ENCODE peak calls at places on chromosome 20, in five cellular contexts. One of them, this sample, is unnamed.

GRCh38 chr20:14817121-14817520 is 479.7 kb upstream of the FLRT3 start:
- DNase-seq in HepG2: no peak
- DNase-seq in bronchial epithelial cell: no peak
- DNase-seq in astrocyte of the spinal cord: no peak
- DNase-seq in GM12865: no peak
- DNase-seq in this sample: no peak

GRCh38 chr20:13526551-13526950 is 112.2 kb downstream of the TASP1 start:
- DNase-seq in astrocyte of the spinal cord: no peak
- DNase-seq in GM12865: no peak
- DNase-seq in bronchial epithelial cell: peak
- DNase-seq in HepG2: no peak
- DNase-seq in this sample: peak

GRCh38 chr20:58019027-58019849 is 209.2 kb downstream of the ANKRD60 start:
- DNase-seq in bronchial epithelial cell: no peak
- DNase-seq in HepG2: no peak
- DNase-seq in astrocyte of the spinal cord: peak
- DNase-seq in GM12865: no peak
- DNase-seq in this sample: peak

GRCh38 chr20:45187693-45188092 is 13.0 kb downstream of the PI3 start:
- DNase-seq in HepG2: no peak
- DNase-seq in astrocyte of the spinal cord: no peak
- DNase-seq in GM12865: no peak
- DNase-seq in bronchial epithelial cell: no peak
- DNase-seq in this sample: no peak

GRCh38 chr20:44017905-44018683 is 103.4 kb downstream of the TOX2 start:
- DNase-seq in GM12865: no peak
- DNase-seq in astrocyte of the spinal cord: peak
- DNase-seq in HepG2: no peak
- DNase-seq in bronchial epithelial cell: peak
- DNase-seq in this sample: peak

GRCh38 chr20:13856356-13856755 is 71.5 kb downstream of the NDUFAF5 start:
- DNase-seq in bronchial epithelial cell: peak
- DNase-seq in HepG2: no peak
- DNase-seq in GM12865: no peak
- DNase-seq in astrocyte of the spinal cord: no peak
- DNase-seq in this sample: no peak

GRCh38 chr20:25493137-25493536 is 85.7 kb downstream of the GINS1 start:
- DNase-seq in astrocyte of the spinal cord: no peak
- DNase-seq in HepG2: no peak
- DNase-seq in GM12865: no peak
- DNase-seq in bronchial epithelial cell: no peak
- DNase-seq in this sample: no peak

GRCh38 chr20:7308163-7308562 is 540.7 kb downstream of the BMP2 start:
- DNase-seq in bronchial epithelial cell: peak
- DNase-seq in HepG2: no peak
- DNase-seq in GM12865: no peak
- DNase-seq in astrocyte of the spinal cord: no peak
- DNase-seq in this sample: no peak

GRCh38 chr20:7003598-7003997 is 236.1 kb downstream of the BMP2 start:
- DNase-seq in HepG2: no peak
- DNase-seq in GM12865: no peak
- DNase-seq in bronchial epithelial cell: peak
- DNase-seq in astrocyte of the spinal cord: no peak
- DNase-seq in this sample: no peak

GRCh38 chr20:1313236-1313964 is 15.5 kb downstream of the SDCBP2 start:
- DNase-seq in HepG2: peak
- DNase-seq in astrocyte of the spinal cord: peak
- DNase-seq in bronchial epithelial cell: peak
- DNase-seq in GM12865: peak
- DNase-seq in this sample: peak

GRCh38 chr20:14820771-14821170 is 483.4 kb upstream of the FLRT3 start:
- DNase-seq in astrocyte of the spinal cord: no peak
- DNase-seq in GM12865: no peak
- DNase-seq in HepG2: no peak
- DNase-seq in bronchial epithelial cell: peak
- DNase-seq in this sample: peak

GRCh38 chr20:55166063-55166462 is 690.7 kb downstream of the DOK5 start:
- DNase-seq in bronchial epithelial cell: no peak
- DNase-seq in astrocyte of the spinal cord: no peak
- DNase-seq in HepG2: no peak
- DNase-seq in GM12865: no peak
- DNase-seq in this sample: no peak

GRCh38 chr20:58883243-58883691 is 30.8 kb downstream of the GNAS start:
- DNase-seq in GM12865: no peak
- DNase-seq in bronchial epithelial cell: no peak
- DNase-seq in astrocyte of the spinal cord: peak
- DNase-seq in HepG2: no peak
- DNase-seq in this sample: no peak

GRCh38 chr20:19889011-19889953 is 127.9 kb upstream of the NAA20 start:
- DNase-seq in bronchial epithelial cell: no peak
- DNase-seq in GM12865: no peak
- DNase-seq in astrocyte of the spinal cord: peak
- DNase-seq in HepG2: no peak
- DNase-seq in this sample: peak

GRCh38 chr20:45441746-45442145 is 25.8 kb downstream of the PIGT start:
- DNase-seq in HepG2: no peak
- DNase-seq in astrocyte of the spinal cord: no peak
- DNase-seq in GM12865: no peak
- DNase-seq in bronchial epithelial cell: no peak
- DNase-seq in this sample: no peak

GRCh38 chr20:10077081-10077471 is 42.3 kb downstream of the ANKEF1 start:
- DNase-seq in HepG2: no peak
- DNase-seq in bronchial epithelial cell: no peak
- DNase-seq in GM12865: peak
- DNase-seq in astrocyte of the spinal cord: no peak
- DNase-seq in this sample: no peak
- TF ChIP-seq CTCF in HepG2: peak
- TF ChIP-seq CTCF in bronchial epithelial cell: peak
- TF ChIP-seq CTCF in GM12865: peak
- TF ChIP-seq CTCF in astrocyte of the spinal cord: peak
- TF ChIP-seq CTCF in this sample: peak

GRCh38 chr20:34310481-34311117 is 7.4 kb upstream of the AHCY start:
- DNase-seq in bronchial epithelial cell: no peak
- DNase-seq in astrocyte of the spinal cord: no peak
- DNase-seq in HepG2: peak
- DNase-seq in GM12865: no peak
- DNase-seq in this sample: no peak

GRCh38 chr20:34312544-34313217 is 9.5 kb upstream of the AHCY start:
- DNase-seq in astrocyte of the spinal cord: peak
- DNase-seq in HepG2: peak
- DNase-seq in bronchial epithelial cell: peak
- DNase-seq in GM12865: peak
- DNase-seq in this sample: peak

GRCh38 chr20:34309691-34310090 is 6.5 kb upstream of the AHCY start:
- DNase-seq in HepG2: no peak
- DNase-seq in GM12865: no peak
- DNase-seq in astrocyte of the spinal cord: no peak
- DNase-seq in bronchial epithelial cell: no peak
- DNase-seq in this sample: no peak

GRCh38 chr20:34311118-34312023 is 8.2 kb upstream of the AHCY start:
- DNase-seq in GM12865: no peak
- DNase-seq in astrocyte of the spinal cord: no peak
- DNase-seq in HepG2: peak
- DNase-seq in bronchial epithelial cell: no peak
- DNase-seq in this sample: no peak

DNA sequence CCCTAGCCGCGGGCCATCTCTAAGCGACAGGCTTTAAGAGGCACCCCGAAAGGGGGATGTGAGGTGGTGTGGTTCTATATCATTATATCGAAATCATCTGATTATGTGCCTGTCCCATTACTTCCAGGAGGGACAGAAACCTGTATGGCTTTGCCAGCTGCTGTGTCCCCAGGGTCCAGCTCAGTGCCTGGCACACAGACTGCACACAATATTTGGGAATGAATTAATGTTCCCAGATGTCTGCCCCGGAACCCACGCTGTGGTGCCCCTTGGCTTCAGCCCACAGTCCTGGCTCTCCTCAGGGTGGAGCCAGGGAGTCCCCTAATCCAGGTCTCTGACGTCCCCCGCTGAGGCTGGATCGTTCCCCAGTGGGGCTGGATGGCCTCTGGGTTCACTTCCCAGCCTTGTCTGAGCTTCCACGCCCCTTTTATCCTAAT is 8.9 kb upstream of the AHCY start:
- DNase-seq in bronchial epithelial cell: no peak
- DNase-seq in GM12865: no peak
- DNase-seq in HepG2: no peak
- DNase-seq in astrocyte of the spinal cord: no peak
- DNase-seq in this sample: no peak
- H3K4me3 ChIP-seq in bronchial epithelial cell: no peak
- H3K4me3 ChIP-seq in GM12865: no peak
- H3K4me3 ChIP-seq in HepG2: peak
- H3K4me3 ChIP-seq in astrocyte of the spinal cord: peak
- H3K4me3 ChIP-seq in this sample: no peak

GRCh38 chr20:63129991-63130653 is 85.8 kb downstream of the YTHDF1 start:
- DNase-seq in HepG2: no peak
- DNase-seq in astrocyte of the spinal cord: no peak
- DNase-seq in GM12865: no peak
- DNase-seq in bronchial epithelial cell: no peak
- DNase-seq in this sample: no peak
- TF ChIP-seq CTCF in HepG2: no peak
- TF ChIP-seq CTCF in astrocyte of the spinal cord: no peak
- TF ChIP-seq CTCF in GM12865: no peak
- TF ChIP-seq CTCF in bronchial epithelial cell: no peak
- TF ChIP-seq CTCF in this sample: no peak

DNA sequence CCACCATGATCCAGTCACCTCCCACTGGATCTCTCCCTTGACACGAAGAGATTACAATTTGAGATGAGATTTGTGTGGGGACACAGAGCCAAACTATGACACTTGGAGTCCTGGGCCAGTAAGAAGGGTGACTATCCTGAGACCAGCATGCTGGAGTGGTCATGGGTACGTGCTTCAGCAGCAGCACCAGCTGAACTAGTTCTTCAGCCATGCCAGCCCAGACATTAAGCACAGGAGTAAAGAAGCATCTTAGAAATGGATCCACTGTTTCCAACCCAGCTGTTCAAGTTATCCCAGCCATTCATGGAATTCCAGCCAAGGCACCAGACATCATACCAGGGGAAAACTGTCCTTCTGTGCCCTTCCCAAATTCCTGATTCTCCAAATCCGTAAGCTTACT is 370.0 kb downstream of the MAFB start:
- DNase-seq in bronchial epithelial cell: no peak
- DNase-seq in HepG2: no peak
- DNase-seq in astrocyte of the spinal cord: no peak
- DNase-seq in GM12865: no peak
- DNase-seq in this sample: no peak
- H3K4me3 ChIP-seq in bronchial epithelial cell: no peak
- H3K4me3 ChIP-seq in HepG2: no peak
- H3K4me3 ChIP-seq in astrocyte of the spinal cord: no peak
- H3K4me3 ChIP-seq in GM12865: no peak
- H3K4me3 ChIP-seq in this sample: no peak

DNA sequence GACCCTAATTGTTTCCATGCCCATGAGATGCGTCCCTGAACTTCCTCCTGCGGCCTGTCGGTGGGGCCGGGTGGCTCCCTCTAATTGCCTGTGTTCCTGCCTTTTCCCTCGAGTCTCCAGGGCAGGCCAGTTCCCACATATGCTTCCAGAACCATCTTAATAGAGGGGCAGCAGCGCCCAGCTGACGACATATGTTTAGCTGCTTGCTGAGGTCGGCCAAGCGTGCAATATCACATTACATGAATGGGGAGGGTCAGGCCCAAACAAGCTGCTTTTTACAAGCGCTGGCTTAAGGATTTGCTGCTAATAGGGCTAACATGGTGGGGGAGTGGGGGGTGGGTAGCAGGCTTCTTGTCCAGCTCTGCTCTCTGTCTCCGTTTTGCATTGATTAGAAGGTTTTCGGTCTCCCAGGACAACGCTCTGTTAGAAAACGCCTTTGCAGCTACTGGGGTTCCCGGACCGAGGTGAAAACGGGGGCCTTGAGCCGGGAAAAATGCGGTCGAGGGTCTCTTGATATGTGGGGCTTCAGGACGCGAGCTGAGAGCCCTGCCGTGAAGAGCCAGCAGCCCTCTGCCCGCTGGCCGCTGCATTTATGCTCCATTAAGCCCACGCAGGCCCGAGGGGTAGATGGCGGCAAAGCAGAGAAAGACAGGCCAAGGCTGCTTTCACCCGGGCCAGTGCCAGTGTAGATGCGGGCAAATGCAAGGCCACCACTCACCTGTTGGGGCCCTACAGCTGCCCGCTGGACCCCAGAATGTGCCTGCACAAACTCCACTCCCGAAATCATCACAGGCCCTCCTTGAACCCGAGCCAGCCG is 308.5 kb downstream of the BMP7 start:
- DNase-seq in HepG2: no peak
- DNase-seq in astrocyte of the spinal cord: peak
- DNase-seq in bronchial epithelial cell: no peak
- DNase-seq in GM12865: no peak
- DNase-seq in this sample: peak
- TF ChIP-seq CTCF in HepG2: no peak
- TF ChIP-seq CTCF in astrocyte of the spinal cord: no peak
- TF ChIP-seq CTCF in bronchial epithelial cell: no peak
- TF ChIP-seq CTCF in GM12865: no peak
- TF ChIP-seq CTCF in this sample: no peak

GRCh38 chr20:38261054-38261390 is 487 bp upstream of the KIAA1755 start:
- DNase-seq in bronchial epithelial cell: no peak
- DNase-seq in GM12865: no peak
- DNase-seq in astrocyte of the spinal cord: no peak
- DNase-seq in HepG2: no peak
- DNase-seq in this sample: no peak
- H3K4me3 ChIP-seq in bronchial epithelial cell: no peak
- H3K4me3 ChIP-seq in GM12865: no peak
- H3K4me3 ChIP-seq in astrocyte of the spinal cord: peak
- H3K4me3 ChIP-seq in HepG2: no peak
- H3K4me3 ChIP-seq in this sample: peak

GRCh38 chr20:3751284-3751663 is 16.3 kb downstream of the ADISSP start:
- DNase-seq in bronchial epithelial cell: no peak
- DNase-seq in GM12865: no peak
- DNase-seq in astrocyte of the spinal cord: no peak
- DNase-seq in HepG2: no peak
- DNase-seq in this sample: no peak
- TF ChIP-seq CTCF in bronchial epithelial cell: peak
- TF ChIP-seq CTCF in GM12865: no peak
- TF ChIP-seq CTCF in astrocyte of the spinal cord: peak
- TF ChIP-seq CTCF in HepG2: no peak
- TF ChIP-seq CTCF in this sample: no peak